ENCODE peak calls at places on chromosome 6, in six cellular contexts. One of them, this sample, is unnamed. For H3K4me1, the result is how much of the 10 kb centered on the place peaks cover.

GRCh38 chr6:37725967-37726366 is 28.3 kb upstream of the MDGA1 start:
- DNase-seq in MM.1S: no peak
- DNase-seq in gastrocnemius medialis: no peak
- DNase-seq in body of pancreas: peak
- DNase-seq in OCI-LY7: no peak
- DNase-seq in osteoblast: peak
- DNase-seq in this sample: no peak

GRCh38 chr6:11427827-11428245 is 109.7 kb upstream of the TMEM170B start:
- DNase-seq in OCI-LY7: no peak
- DNase-seq in MM.1S: no peak
- DNase-seq in gastrocnemius medialis: no peak
- DNase-seq in body of pancreas: no peak
- DNase-seq in osteoblast: no peak
- DNase-seq in this sample: no peak

GRCh38 chr6:912871-913663 is 220.1 kb upstream of the EXOC2 start:
- DNase-seq in OCI-LY7: peak
- DNase-seq in osteoblast: peak
- DNase-seq in MM.1S: peak
- DNase-seq in gastrocnemius medialis: no peak
- DNase-seq in body of pancreas: peak
- DNase-seq in this sample: no peak

GRCh38 chr6:108714774-108715414 is 133.3 kb upstream of the ARMC2 start:
- DNase-seq in OCI-LY7: no peak
- DNase-seq in gastrocnemius medialis: no peak
- DNase-seq in osteoblast: no peak
- DNase-seq in body of pancreas: no peak
- DNase-seq in MM.1S: no peak
- DNase-seq in this sample: no peak

GRCh38 chr6:97293198-97293696 is 10.2 kb upstream of the MMS22L start:
- DNase-seq in OCI-LY7: no peak
- DNase-seq in MM.1S: no peak
- DNase-seq in body of pancreas: no peak
- DNase-seq in osteoblast: no peak
- DNase-seq in gastrocnemius medialis: no peak
- DNase-seq in this sample: no peak

GRCh38 chr6:93675856-93676255 is 256.5 kb upstream of the EPHA7 start:
- DNase-seq in MM.1S: no peak
- DNase-seq in gastrocnemius medialis: no peak
- DNase-seq in osteoblast: no peak
- DNase-seq in OCI-LY7: no peak
- DNase-seq in body of pancreas: no peak
- DNase-seq in this sample: no peak

GRCh38 chr6:30685157-30685976 is 1.1 kb downstream of the PPP1R18 start:
- DNase-seq in body of pancreas: no peak
- DNase-seq in MM.1S: peak
- DNase-seq in OCI-LY7: peak
- DNase-seq in gastrocnemius medialis: no peak
- DNase-seq in osteoblast: peak
- DNase-seq in this sample: no peak

GRCh38 chr6:49698538-49699205 is 14.7 kb downstream of the CRISP2 start:
- DNase-seq in OCI-LY7: no peak
- DNase-seq in osteoblast: no peak
- DNase-seq in body of pancreas: no peak
- DNase-seq in gastrocnemius medialis: no peak
- DNase-seq in MM.1S: no peak
- DNase-seq in this sample: no peak

GRCh38 chr6:16741112-16742016 is 19.9 kb downstream of the ATXN1 start:
- DNase-seq in body of pancreas: no peak
- DNase-seq in MM.1S: peak
- DNase-seq in gastrocnemius medialis: no peak
- DNase-seq in OCI-LY7: no peak
- DNase-seq in osteoblast: peak
- DNase-seq in this sample: no peak

GRCh38 chr6:165585060-165585459 is 78.0 kb downstream of the PDE10A start:
- DNase-seq in osteoblast: no peak
- DNase-seq in gastrocnemius medialis: no peak
- DNase-seq in MM.1S: no peak
- DNase-seq in body of pancreas: no peak
- DNase-seq in OCI-LY7: no peak
- DNase-seq in this sample: no peak

GRCh38 chr6:135944120-135944519 is 92.6 kb downstream of the PDE7B start:
- DNase-seq in MM.1S: no peak
- DNase-seq in OCI-LY7: no peak
- DNase-seq in body of pancreas: no peak
- DNase-seq in gastrocnemius medialis: no peak
- DNase-seq in osteoblast: no peak
- DNase-seq in this sample: no peak

GRCh38 chr6:104537185-104537584 is 322.5 kb downstream of the HACE1 start:
- DNase-seq in osteoblast: peak
- DNase-seq in body of pancreas: no peak
- DNase-seq in OCI-LY7: no peak
- DNase-seq in gastrocnemius medialis: no peak
- DNase-seq in MM.1S: no peak
- DNase-seq in this sample: no peak

GRCh38 chr6:157221049-157221816 is 102.1 kb downstream of the TMEM242 start:
- DNase-seq in OCI-LY7: peak
- DNase-seq in MM.1S: peak
- DNase-seq in gastrocnemius medialis: peak
- DNase-seq in body of pancreas: peak
- DNase-seq in osteoblast: peak
- DNase-seq in this sample: peak

GRCh38 chr6:160022793-160023192 is 53.9 kb downstream of the IGF2R start:
- DNase-seq in OCI-LY7: no peak
- DNase-seq in body of pancreas: no peak
- DNase-seq in osteoblast: no peak
- DNase-seq in MM.1S: no peak
- DNase-seq in gastrocnemius medialis: no peak
- DNase-seq in this sample: no peak

GRCh38 chr6:156777866-156778614 is 862 bp downstream of the ARID1B start:
- DNase-seq in OCI-LY7: peak
- DNase-seq in body of pancreas: peak
- DNase-seq in MM.1S: peak
- DNase-seq in osteoblast: peak
- DNase-seq in gastrocnemius medialis: peak
- DNase-seq in this sample: peak

GRCh38 chr6:84150680-84151079 is 76.8 kb downstream of the CEP162 start:
- DNase-seq in MM.1S: no peak
- DNase-seq in body of pancreas: no peak
- DNase-seq in OCI-LY7: no peak
- DNase-seq in gastrocnemius medialis: no peak
- DNase-seq in osteoblast: no peak
- DNase-seq in this sample: no peak

GRCh38 chr6:121651420-121651819 is 216.0 kb downstream of the GJA1 start:
- DNase-seq in osteoblast: no peak
- DNase-seq in gastrocnemius medialis: no peak
- DNase-seq in OCI-LY7: no peak
- DNase-seq in body of pancreas: no peak
- DNase-seq in MM.1S: no peak
- DNase-seq in this sample: no peak

GRCh38 chr6:56842602-56843475 is 112.1 kb upstream of the BEND6 start:
- DNase-seq in osteoblast: peak
- DNase-seq in gastrocnemius medialis: peak
- DNase-seq in MM.1S: peak
- DNase-seq in body of pancreas: peak
- DNase-seq in OCI-LY7: no peak
- DNase-seq in this sample: peak

GRCh38 chr6:11094411-11094851 is 797 bp downstream of the SMIM13 start:
- DNase-seq in osteoblast: peak
- DNase-seq in gastrocnemius medialis: no peak
- DNase-seq in OCI-LY7: peak
- DNase-seq in body of pancreas: peak
- DNase-seq in MM.1S: peak
- DNase-seq in this sample: peak

GRCh38 chr6:70221025-70221714 is 81.7 kb downstream of the COL9A1 start:
- DNase-seq in osteoblast: peak
- DNase-seq in MM.1S: peak
- DNase-seq in OCI-LY7: peak
- DNase-seq in body of pancreas: peak
- DNase-seq in gastrocnemius medialis: no peak
- DNase-seq in this sample: no peak

GRCh38 chr6:97305676-97306075 is 22.7 kb upstream of the MMS22L start:
- DNase-seq in body of pancreas: no peak
- DNase-seq in MM.1S: no peak
- DNase-seq in gastrocnemius medialis: no peak
- DNase-seq in OCI-LY7: no peak
- DNase-seq in osteoblast: no peak
- DNase-seq in this sample: no peak

GRCh38 chr6:131317516-131317915 is 182.2 kb downstream of the AKAP7 start:
- DNase-seq in body of pancreas: no peak
- DNase-seq in osteoblast: peak
- DNase-seq in OCI-LY7: no peak
- DNase-seq in gastrocnemius medialis: no peak
- DNase-seq in MM.1S: no peak
- DNase-seq in this sample: no peak

GRCh38 chr6:15368873-15369272 is 123.0 kb downstream of the JARID2 start:
- DNase-seq in OCI-LY7: no peak
- DNase-seq in MM.1S: no peak
- DNase-seq in body of pancreas: no peak
- DNase-seq in osteoblast: no peak
- DNase-seq in gastrocnemius medialis: no peak
- DNase-seq in this sample: no peak

GRCh38 chr6:15369838-15370237 is 124.0 kb downstream of the JARID2 start:
- DNase-seq in osteoblast: no peak
- DNase-seq in OCI-LY7: no peak
- DNase-seq in body of pancreas: no peak
- DNase-seq in gastrocnemius medialis: no peak
- DNase-seq in MM.1S: no peak
- DNase-seq in this sample: no peak

GRCh38 chr6:15366879-15367278 is 121.0 kb downstream of the JARID2 start:
- DNase-seq in gastrocnemius medialis: no peak
- DNase-seq in OCI-LY7: no peak
- DNase-seq in osteoblast: no peak
- DNase-seq in body of pancreas: no peak
- DNase-seq in MM.1S: no peak
- DNase-seq in this sample: no peak

GRCh38 chr6:15366003-15366535 is 120.2 kb downstream of the JARID2 start:
- DNase-seq in body of pancreas: no peak
- DNase-seq in osteoblast: no peak
- DNase-seq in gastrocnemius medialis: no peak
- DNase-seq in MM.1S: no peak
- DNase-seq in OCI-LY7: no peak
- DNase-seq in this sample: no peak

GRCh38 chr6:15368186-15368585 is 122.3 kb downstream of the JARID2 start:
- DNase-seq in osteoblast: no peak
- DNase-seq in gastrocnemius medialis: no peak
- DNase-seq in OCI-LY7: no peak
- DNase-seq in body of pancreas: no peak
- DNase-seq in MM.1S: no peak
- DNase-seq in this sample: no peak
- H3K4me1 ChIP-seq in osteoblast: under half
- H3K4me1 ChIP-seq in gastrocnemius medialis: half or more
- H3K4me1 ChIP-seq in OCI-LY7: under half
- H3K4me1 ChIP-seq in body of pancreas: under half
- H3K4me1 ChIP-seq in MM.1S: under half
- H3K4me1 ChIP-seq in this sample: half or more

GRCh38 chr6:150915156-150915555 is 49.7 kb downstream of the MTHFD1L start:
- DNase-seq in body of pancreas: no peak
- DNase-seq in osteoblast: no peak
- DNase-seq in MM.1S: no peak
- DNase-seq in OCI-LY7: no peak
- DNase-seq in gastrocnemius medialis: no peak
- DNase-seq in this sample: no peak

GRCh38 chr6:150924808-150925654 is 59.5 kb downstream of the MTHFD1L start:
- DNase-seq in body of pancreas: no peak
- DNase-seq in OCI-LY7: no peak
- DNase-seq in gastrocnemius medialis: no peak
- DNase-seq in MM.1S: no peak
- DNase-seq in osteoblast: no peak
- DNase-seq in this sample: no peak

GRCh38 chr6:150915868-150916267 is 50.4 kb downstream of the MTHFD1L start:
- DNase-seq in OCI-LY7: no peak
- DNase-seq in gastrocnemius medialis: no peak
- DNase-seq in body of pancreas: no peak
- DNase-seq in osteoblast: peak
- DNase-seq in MM.1S: no peak
- DNase-seq in this sample: no peak

GRCh38 chr6:150922137-150922536 is 56.6 kb downstream of the MTHFD1L start:
- DNase-seq in osteoblast: no peak
- DNase-seq in OCI-LY7: no peak
- DNase-seq in MM.1S: no peak
- DNase-seq in body of pancreas: no peak
- DNase-seq in gastrocnemius medialis: no peak
- DNase-seq in this sample: no peak

DNA sequence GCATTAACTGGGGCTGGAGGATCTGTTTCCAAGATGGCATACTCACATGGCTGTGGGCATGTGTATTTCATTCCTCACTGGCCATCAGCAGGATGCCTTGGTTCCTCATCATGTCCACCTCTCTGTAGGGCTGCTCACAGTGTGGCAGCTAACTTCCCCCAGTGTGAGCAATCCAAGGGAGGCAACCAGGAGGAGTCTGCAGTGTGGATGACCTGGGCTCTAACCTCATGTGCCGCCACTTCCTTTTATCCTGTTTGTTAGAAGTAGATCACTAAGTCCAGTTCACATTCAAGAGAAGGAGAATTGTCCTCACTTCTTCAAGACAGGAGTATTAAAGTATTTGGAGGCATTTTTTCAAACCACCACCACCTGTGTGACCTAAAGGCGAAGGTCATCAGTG is 54.4 kb downstream of the MTHFD1L start:
- DNase-seq in MM.1S: no peak
- DNase-seq in osteoblast: no peak
- DNase-seq in gastrocnemius medialis: no peak
- DNase-seq in OCI-LY7: no peak
- DNase-seq in body of pancreas: no peak
- DNase-seq in this sample: no peak
- H3K4me1 ChIP-seq in MM.1S: under half
- H3K4me1 ChIP-seq in osteoblast: under half
- H3K4me1 ChIP-seq in gastrocnemius medialis: under half
- H3K4me1 ChIP-seq in OCI-LY7: under half
- H3K4me1 ChIP-seq in body of pancreas: under half
- H3K4me1 ChIP-seq in this sample: under half

GRCh38 chr6:98833101-98834059 is 994 bp upstream of the POU3F2 start:
- DNase-seq in osteoblast: peak
- DNase-seq in MM.1S: peak
- DNase-seq in OCI-LY7: no peak
- DNase-seq in body of pancreas: peak
- DNase-seq in gastrocnemius medialis: no peak
- DNase-seq in this sample: no peak
- H3K4me1 ChIP-seq in osteoblast: under half
- H3K4me1 ChIP-seq in MM.1S: under half
- H3K4me1 ChIP-seq in OCI-LY7: under half
- H3K4me1 ChIP-seq in body of pancreas: under half
- H3K4me1 ChIP-seq in gastrocnemius medialis: under half
- H3K4me1 ChIP-seq in this sample: half or more

DNA sequence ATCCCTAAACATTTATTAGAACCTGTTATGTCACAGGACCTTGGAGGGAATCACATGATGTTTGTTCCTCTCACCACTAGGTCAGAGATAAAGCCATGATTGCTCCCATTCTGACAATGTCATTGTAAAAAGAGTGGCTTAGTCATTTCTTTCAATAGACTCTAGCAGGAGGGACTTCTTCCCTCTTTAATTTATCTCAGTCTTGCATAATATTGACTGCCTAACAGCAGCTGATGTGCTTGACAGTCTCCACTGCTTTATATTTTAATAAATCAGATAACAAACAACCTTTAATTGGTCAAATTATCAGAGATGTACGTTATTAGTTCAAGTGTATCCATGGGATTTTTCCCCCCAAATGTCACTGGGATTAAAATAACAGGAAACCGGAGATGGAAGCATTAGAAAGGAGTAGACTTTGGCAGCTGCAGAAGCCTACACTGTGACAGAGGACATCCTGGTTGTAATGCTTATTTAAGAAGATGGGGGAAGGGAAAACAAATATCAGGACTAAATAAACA is 39.6 kb downstream of the LAMA4 start:
- DNase-seq in osteoblast: no peak
- DNase-seq in MM.1S: no peak
- DNase-seq in gastrocnemius medialis: no peak
- DNase-seq in OCI-LY7: no peak
- DNase-seq in body of pancreas: no peak
- DNase-seq in this sample: no peak
- H3K4me1 ChIP-seq in osteoblast: half or more
- H3K4me1 ChIP-seq in MM.1S: under half
- H3K4me1 ChIP-seq in gastrocnemius medialis: under half
- H3K4me1 ChIP-seq in OCI-LY7: under half
- H3K4me1 ChIP-seq in body of pancreas: under half
- H3K4me1 ChIP-seq in this sample: half or more

This sample was measured in left ventricle myocardium inferior.